ENCODE peak calls at places on chromosomes 4 and X, in seven cellular contexts. F is RWPE2, M is AG09309, E is Caco-2, U is endothelial cell, T is ovary, V is left lung. H is an unnamed sample.

GRCh38 chr4:185261971-185262370 is 52.6 kb downstream of the SNX25 start:
- DNase-seq in V (no peak), E (no peak), M (no peak), F (no peak), U (no peak), T (no peak), H (no peak)

GRCh38 chrX:45807572-45808425 is 607.1 kb upstream of the DIPK2B start:
- DNase-seq in M (no peak), U (no peak), F (no peak), E (no peak), V (no peak), T (no peak), H (no peak)

GRCh38 chr4:111937368-111937767 is 207.9 kb upstream of the FAM241A start:
- DNase-seq in U (no peak), E (no peak), T (no peak), F (no peak), V (no peak), M (peak; percentile 14), H (no peak)

GRCh38 chrX:47815901-47816845 is 20.5 kb upstream of the ZNF81 start:
- DNase-seq in U (no peak), M (no peak), F (no peak), V (no peak), T (no peak), E (no peak), H (no peak)

GRCh38 chr4:163815776-163816175 is 321.3 kb downstream of the TMA16 start:
- DNase-seq in E (no peak), M (no peak), T (no peak), V (no peak), U (no peak), F (no peak), H (no peak)

GRCh38 chr4:25123236-25123635 is 37.0 kb downstream of the SEPSECS start:
- DNase-seq in T (no peak), F (no peak), U (no peak), E (no peak), V (no peak), M (no peak), H (no peak)

GRCh38 chr4:40484346-40484745 is 145.3 kb downstream of the RBM47 start:
- DNase-seq in E (no peak), M (no peak), U (no peak), T (no peak), F (no peak), V (no peak), H (no peak)

GRCh38 chr4:56465599-56466295 is 1.7 kb upstream of the SRP72 start:
- DNase-seq in U (no peak), E (no peak), F (no peak), T (no peak), V (no peak), M (no peak), H (no peak)

GRCh38 chr4:5888222-5888701 is 4.6 kb downstream of the CRMP1 start:
- DNase-seq in E (no peak), M (no peak), U (peak; percentile 53), V (no peak), F (no peak), T (no peak), H (no peak)

GRCh38 chr4:154314248-154314647 is 177.4 kb downstream of the DCHS2 start:
- DNase-seq in F (no peak), T (no peak), M (peak; percentile 29), U (no peak), V (no peak), E (no peak), H (no peak)
- TF ChIP-seq CTCF in F (peak; percentile 45), T (no peak), M (peak; percentile 57), U (no peak), V (no peak), E (no peak), H (peak; percentile 81)

GRCh38 chr4:2283199-2283711 is 21.3 kb upstream of the MXD4 start:
- DNase-seq in M (no peak), U (no peak), V (no peak), T (no peak), F (peak; percentile 1), E (no peak), H (no peak)

GRCh38 chr4:2284934-2285664 is 23.2 kb upstream of the MXD4 start:
- DNase-seq in U (no peak), M (peak; percentile 16), F (no peak), V (peak; percentile 25), T (no peak), E (no peak), H (no peak)

GRCh38 chr4:2284161-2284933 is 22.4 kb upstream of the MXD4 start:
- DNase-seq in E (no peak), F (peak; percentile 26), U (no peak), V (peak; percentile 18), T (no peak), M (no peak), H (no peak)

GRCh38 chr4:2280531-2281300 is 18.8 kb upstream of the MXD4 start:
- DNase-seq in V (no peak), E (no peak), U (no peak), M (no peak), T (no peak), F (no peak), H (no peak)

DNA sequence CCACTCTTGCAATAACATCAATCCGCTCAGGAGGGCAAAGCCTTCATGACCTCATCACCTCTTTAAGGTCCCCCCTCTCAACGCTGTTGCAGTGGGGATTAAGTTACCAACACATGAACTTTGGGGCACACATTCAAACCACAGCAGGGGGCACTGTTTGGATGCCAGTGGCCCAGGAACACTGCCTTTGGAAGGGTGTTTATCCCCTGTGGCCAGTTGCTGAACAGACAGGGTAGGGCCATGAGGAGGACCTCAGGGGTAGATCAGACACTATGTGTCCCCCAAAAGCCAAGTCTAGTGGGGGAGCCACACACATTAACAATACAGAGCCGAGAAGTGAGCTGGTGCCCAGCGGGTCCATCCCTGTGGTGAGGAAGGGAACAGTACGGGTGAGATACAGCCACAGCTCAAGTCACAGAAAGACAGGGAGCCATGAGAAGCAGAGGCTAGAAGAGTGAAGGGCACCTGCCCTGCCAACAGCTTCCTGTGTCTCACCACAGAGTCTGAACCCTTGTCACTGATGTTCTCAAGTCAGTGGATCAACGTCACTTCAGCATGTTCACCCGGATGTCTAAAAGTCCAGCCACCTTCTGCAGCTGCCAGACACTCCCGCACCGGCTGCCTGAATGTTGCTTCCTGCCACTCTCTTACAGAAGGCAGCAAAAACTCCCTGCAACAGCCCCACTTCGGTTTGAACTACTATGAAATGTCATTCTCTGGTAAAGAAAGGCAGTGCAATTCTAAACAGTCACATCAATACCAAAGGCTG is 19.9 kb upstream of the MXD4 start:
- DNase-seq in F (peak; percentile 17), E (no peak), T (no peak), V (no peak), U (no peak), M (no peak), H (no peak)
- TF ChIP-seq CTCF in F (no peak), E (no peak), T (no peak), V (no peak), U (no peak), M (no peak), H (no peak)

GRCh38 chrX:57528670-57529255 is 63.0 kb upstream of the ZXDB start:
- DNase-seq in F (no peak), M (no peak), E (no peak), U (peak; percentile 9), T (no peak), V (no peak), H (no peak)
- TF ChIP-seq CTCF in F (peak; percentile 40), M (peak; percentile 56), E (peak; percentile 45), U (peak; percentile 24), T (no peak), V (no peak), H (peak; percentile 60)

DNA sequence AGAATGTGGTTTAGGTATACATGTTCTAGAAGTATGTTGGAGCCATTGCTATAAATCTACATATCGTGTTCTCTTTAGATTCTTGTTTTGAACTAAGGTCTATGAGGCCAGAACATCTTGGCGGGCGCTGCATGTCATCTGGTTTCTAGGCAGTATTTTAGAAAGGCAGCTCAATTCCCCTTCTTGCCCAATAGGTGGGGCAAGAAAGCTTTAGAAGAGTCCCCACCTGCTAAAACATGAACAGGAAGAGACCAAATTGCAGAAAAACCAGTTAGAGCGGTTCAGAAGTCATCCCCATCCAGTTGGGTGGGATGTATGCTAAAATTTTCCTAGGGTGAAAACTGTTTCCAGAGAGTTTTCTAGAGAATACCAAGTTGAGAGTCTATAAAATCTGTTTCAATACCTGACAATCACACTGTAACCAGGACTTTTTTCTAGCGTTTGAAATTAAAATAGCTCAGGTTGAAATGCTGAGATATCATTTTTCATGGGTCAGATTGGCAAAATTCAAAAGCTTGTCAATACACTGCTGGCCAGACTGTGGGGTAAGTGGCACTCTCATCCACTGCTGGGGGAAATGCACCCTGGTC is 17.5 kb upstream of the SH3KBP1 start:
- DNase-seq in U (no peak), V (no peak), E (no peak), T (no peak), M (no peak), F (no peak), H (no peak)
- TF ChIP-seq CTCF in U (peak; percentile 32), V (peak; percentile 47), E (peak; percentile 48), T (peak; percentile 21), M (peak; percentile 75), F (peak; percentile 70), H (peak; percentile 81)

GRCh38 chrX:69424161-69424560 is 80.0 kb upstream of the NALF2 start:
- DNase-seq in T (no peak), M (no peak), V (no peak), E (no peak), U (peak; percentile 17), F (no peak), H (no peak)
- TF ChIP-seq CTCF in T (no peak), M (peak; percentile 47), V (no peak), E (no peak), U (no peak), F (peak; percentile 40), H (peak; percentile 71)

GRCh38 chr4:4182835-4183568 is 43.7 kb downstream of the OTOP1 start:
- DNase-seq in T (no peak), M (no peak), V (no peak), F (no peak), U (peak; percentile 62), E (no peak), H (no peak)
- TF ChIP-seq CTCF in T (no peak), M (peak; percentile 68), V (peak; percentile 44), F (peak; percentile 32), U (peak; percentile 96), E (peak; percentile 62), H (peak; percentile 77)

H was measured in chondrocyte.